ENCODE peak calls at places on chromosomes 16 and 17, in seven cellular contexts. I is endothelial cell, D is IMR-90, J is uterus, Y is MM.1S, G is choroid plexus epithelial cell, Q is cardiac muscle cell. L is an unnamed sample.

GRCh38 chr17:9192010-9192409 is 170.7 kb downstream of the NTN1 start:
- DNase-seq in I (no peak), D (peak), J (no peak), Y (no peak), G (peak), Q (no peak), L (no peak)

GRCh38 chr16:3020604-3021448 is 658 bp downstream of the TNFRSF12A start:
- DNase-seq in I (no peak), D (peak), J (peak), Y (peak), G (peak), Q (peak), L (peak)

GRCh38 chr17:19702231-19702641 is 14.1 kb downstream of the SLC47A2 start:
- DNase-seq in I (no peak), D (no peak), J (no peak), Y (no peak), G (no peak), Q (no peak), L (no peak)

GRCh38 chr16:28990375-28991040 is 5.7 kb downstream of the LAT start:
- DNase-seq in I (no peak), D (no peak), J (no peak), Y (no peak), G (no peak), Q (no peak), L (no peak)

GRCh38 chr17:32452281-32452680 is 8.0 kb downstream of the PSMD11 start:
- DNase-seq in I (no peak), D (peak), J (no peak), Y (no peak), G (no peak), Q (no peak), L (no peak)

GRCh38 chr16:81486555-81487061 is 42.0 kb downstream of the CMIP start:
- DNase-seq in I (no peak), D (peak), J (peak), Y (no peak), G (peak), Q (no peak), L (no peak)

GRCh38 chr16:51450913-51451312 is 299.8 kb upstream of the SALL1 start:
- DNase-seq in I (no peak), D (no peak), J (no peak), Y (no peak), G (no peak), Q (no peak), L (no peak)

GRCh38 chr16:19118938-19119431 is 5.2 kb downstream of the ITPRIPL2 start:
- DNase-seq in I (no peak), D (peak), J (peak), Y (no peak), G (peak), Q (no peak), L (no peak)

GRCh38 chr16:9364721-9365693 is 273.6 kb downstream of the HAPSTR1 start:
- DNase-seq in I (no peak), D (no peak), J (peak), Y (no peak), G (no peak), Q (no peak), L (no peak)

GRCh38 chr17:77184474-77184873 is 43.7 kb downstream of the SEC14L1 start:
- DNase-seq in I (no peak), D (no peak), J (no peak), Y (no peak), G (peak), Q (no peak), L (no peak)

DNA sequence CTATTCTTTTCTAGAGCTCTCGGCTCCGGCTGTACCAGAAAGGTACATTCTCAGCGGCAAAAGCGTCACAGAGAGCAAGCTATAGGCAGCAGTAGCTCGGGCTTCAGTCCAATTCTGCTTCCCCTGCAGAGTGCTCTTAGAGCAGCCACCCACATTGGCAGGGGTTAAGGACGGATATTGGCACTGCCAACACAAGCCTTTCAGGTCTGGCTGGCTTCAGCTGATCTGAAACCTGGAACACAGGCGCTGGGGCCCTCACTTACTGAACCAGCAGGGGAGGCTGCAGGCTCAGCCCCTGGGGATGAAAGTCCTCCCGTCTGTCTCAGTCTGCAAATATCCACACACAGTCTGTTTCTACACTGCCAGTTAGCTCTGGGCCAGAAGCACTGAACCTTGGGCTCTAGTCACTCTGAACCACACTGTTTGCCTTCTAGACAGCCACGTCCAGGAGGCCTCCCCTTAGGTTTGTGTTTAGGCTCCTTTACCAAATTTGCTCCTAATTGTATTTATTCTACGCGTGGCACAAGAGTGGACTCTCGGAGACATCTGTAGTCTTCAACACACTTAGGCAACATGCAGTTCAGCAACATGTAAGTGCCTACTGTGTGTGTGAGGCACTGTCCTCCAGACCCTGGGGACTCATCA is 40.1 kb downstream of the HIC1 start:
- DNase-seq in I (no peak), D (peak), J (peak), Y (no peak), G (peak), Q (peak), L (no peak)
- TF ChIP-seq CTCF in I (no peak), D (peak), J (peak), Y (peak), G (peak), Q (peak), L (no peak)

GRCh38 chr17:48104440-48104839 is 3.1 kb upstream of the SNX11 start:
- DNase-seq in I (no peak), D (no peak), J (no peak), Y (no peak), G (no peak), Q (no peak), L (no peak)

GRCh38 chr17:48106802-48107136 is 797 bp upstream of the SNX11 start:
- DNase-seq in I (no peak), D (no peak), J (no peak), Y (no peak), G (no peak), Q (no peak), L (no peak)

GRCh38 chr17:48110722-48111121 is 3.2 kb downstream of the SNX11 start:
- DNase-seq in I (no peak), D (no peak), J (no peak), Y (no peak), G (no peak), Q (no peak), L (no peak)

GRCh38 chr17:48103379-48103715 is 2.1 kb upstream of the CBX1 start:
- DNase-seq in I (no peak), D (no peak), J (no peak), Y (no peak), G (no peak), Q (no peak), L (no peak)

DNA sequence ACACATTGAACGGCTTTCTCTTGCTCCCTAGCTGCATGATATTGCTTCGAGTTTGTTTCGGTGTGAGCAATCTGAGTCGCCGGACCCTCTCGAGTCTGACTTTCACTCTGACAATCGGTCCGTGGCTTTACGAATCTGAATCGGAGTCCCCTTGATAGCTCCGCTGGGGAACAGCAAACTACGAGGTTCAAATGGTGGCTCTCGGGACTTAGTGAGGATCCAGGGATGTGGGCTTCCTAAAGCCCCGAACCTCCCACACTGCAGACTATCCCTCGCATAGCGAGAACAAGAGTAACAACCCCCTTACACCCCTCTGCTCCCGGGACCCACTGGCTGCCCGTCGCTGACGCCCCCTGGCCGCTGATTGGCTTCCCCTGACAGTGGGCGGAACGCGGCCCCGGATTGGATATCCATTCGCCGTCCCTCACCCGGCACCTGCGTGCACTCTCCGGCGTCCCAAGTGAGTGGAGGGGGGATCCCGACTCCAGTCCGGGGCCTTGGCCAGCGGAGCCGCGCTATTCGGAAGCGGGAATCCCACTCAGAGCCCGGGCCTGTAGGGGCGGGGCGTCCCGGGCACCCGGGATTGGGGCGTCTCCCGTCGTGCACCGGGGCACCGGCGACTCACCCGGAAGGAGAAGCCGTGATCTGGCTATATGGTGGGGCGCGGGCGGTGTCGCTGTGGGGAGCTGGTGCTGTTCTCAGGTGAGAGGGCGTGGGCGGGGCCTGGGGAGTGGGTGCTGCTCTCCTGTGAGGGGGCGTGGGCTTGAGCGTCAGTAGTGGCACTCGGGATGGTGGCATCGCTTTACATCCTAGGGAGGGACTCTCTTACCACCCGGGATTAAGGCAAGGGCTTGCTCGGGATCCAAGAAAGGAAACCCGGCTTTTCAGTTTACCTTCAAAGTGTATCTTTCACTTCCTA is at the start of gene SNX11:
- DNase-seq in I (peak), D (peak), J (peak), Y (peak), G (peak), Q (peak), L (peak)
- TF ChIP-seq CTCF in I (no peak), D (peak), J (peak), Y (peak), G (no peak), Q (no peak), L (no peak)

GRCh38 chr17:65851965-65852736 is 290.7 kb upstream of the AXIN2 start:
- DNase-seq in I (no peak), D (no peak), J (no peak), Y (no peak), G (no peak), Q (no peak), L (no peak)

GRCh38 chr17:65850486-65850885 is 289.0 kb upstream of the AXIN2 start:
- DNase-seq in I (no peak), D (peak), J (no peak), Y (no peak), G (peak), Q (no peak), L (no peak)

DNA sequence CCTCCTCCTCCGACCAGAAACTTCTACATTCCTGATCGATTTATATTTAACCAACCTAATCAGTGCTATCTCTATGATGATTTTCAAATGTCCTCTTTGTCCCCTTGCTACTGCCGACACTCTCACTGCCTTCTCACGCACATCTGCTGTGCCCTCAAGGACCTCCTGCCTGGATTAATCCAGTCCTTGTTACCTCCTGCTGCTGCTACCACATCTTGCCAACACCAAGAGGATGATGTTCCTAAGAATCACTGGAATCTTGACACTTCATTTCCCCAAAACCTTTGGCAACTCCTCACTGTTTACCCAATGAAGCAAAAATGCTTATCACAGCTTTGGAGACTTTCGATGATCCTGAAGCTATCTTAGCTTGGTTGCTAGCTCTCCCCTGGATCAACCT is 287.3 kb upstream of the AXIN2 start:
- DNase-seq in I (no peak), D (no peak), J (no peak), Y (no peak), G (no peak), Q (no peak), L (no peak)
- TF ChIP-seq CTCF in I (no peak), D (no peak), J (no peak), Y (no peak), G (no peak), Q (no peak), L (no peak)

GRCh38 chr17:7614422-7615264 is at the start of gene FXR2:
- DNase-seq in I (peak), D (peak), J (peak), Y (peak), G (peak), Q (peak), L (peak)
- TF ChIP-seq CTCF in I (peak), D (peak), J (peak), Y (peak), G (peak), Q (peak), L (peak)

DNA sequence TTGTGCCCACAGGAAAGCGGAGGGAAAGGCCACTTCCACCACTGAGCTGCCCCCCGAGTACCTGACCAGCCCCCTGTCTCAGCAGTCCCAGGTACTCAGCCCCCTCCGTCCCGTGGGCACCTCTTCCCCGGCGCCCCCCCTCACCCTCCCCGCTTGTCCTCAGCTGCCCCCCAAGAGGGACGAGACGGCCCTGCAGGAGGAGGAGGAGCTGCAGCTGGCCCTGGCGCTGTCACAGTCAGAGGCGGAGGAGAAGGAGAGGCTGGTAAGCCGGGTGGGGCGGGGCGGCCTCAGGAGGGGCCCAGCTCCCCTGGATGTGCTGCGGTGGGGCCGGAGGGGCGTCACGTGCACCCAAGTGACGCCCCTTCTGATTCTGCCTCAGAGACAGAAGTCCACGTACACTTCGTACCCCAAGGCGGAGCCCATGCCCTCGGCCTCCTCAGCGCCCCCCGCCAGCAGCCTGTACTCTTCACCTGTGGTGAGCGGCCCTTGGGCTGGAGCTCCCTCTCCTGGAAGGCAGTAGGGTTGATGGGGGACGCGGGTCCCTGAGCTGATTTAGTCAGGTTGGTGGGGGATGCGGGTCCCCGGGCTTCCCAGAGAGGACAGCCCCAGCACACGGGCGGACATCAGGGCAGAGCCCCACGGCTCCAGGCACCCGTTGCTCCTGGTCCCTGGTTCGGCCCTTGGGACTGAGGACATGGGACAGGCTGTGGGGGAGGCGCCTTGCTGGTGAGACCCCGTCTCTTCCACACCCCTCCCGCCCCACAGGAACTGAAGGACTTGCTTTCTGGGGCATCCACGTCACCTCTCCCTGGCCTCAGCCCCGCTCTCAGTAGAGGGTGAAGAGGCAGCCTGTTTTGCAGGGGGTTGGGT is 9.4 kb upstream of the MRPL12 start:
- DNase-seq in I (no peak), D (no peak), J (no peak), Y (no peak), G (no peak), Q (no peak), L (no peak)
- TF ChIP-seq CTCF in I (no peak), D (no peak), J (no peak), Y (no peak), G (peak), Q (no peak), L (no peak)

GRCh38 chr17:35514561-35514960 is 22.9 kb downstream of the SLFN12L start:
- DNase-seq in I (no peak), D (no peak), J (no peak), Y (no peak), G (no peak), Q (no peak), L (no peak)
- TF ChIP-seq CTCF in I (no peak), D (no peak), J (no peak), Y (no peak), G (no peak), Q (no peak), L (no peak)

DNA sequence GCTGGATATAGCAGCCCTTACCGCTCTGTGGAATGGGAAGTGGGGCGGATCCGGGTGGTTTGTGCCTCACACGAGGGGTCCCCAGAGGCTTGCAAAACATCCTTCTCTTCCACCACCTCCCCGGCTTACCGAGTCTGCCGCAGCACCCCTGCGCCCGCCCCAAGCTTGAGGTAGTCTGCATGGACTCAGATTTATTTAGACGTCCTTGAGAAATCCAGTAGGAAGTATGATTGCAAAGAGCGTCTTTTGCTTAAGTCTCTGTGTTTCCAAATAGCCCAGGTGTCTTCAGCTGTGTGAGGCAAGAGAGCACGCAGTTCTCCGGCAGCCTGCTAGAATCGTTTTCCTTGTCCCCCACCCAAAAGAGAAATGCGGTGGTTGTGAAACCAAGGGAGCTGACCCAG is 2.4 kb downstream of the KIAA0513 start:
- DNase-seq in I (no peak), D (peak), J (peak), Y (no peak), G (no peak), Q (no peak), L (no peak)
- TF ChIP-seq CTCF in I (no peak), D (no peak), J (no peak), Y (no peak), G (no peak), Q (no peak), L (no peak)

GRCh38 chr16:70808371-70808770 is 7.4 kb upstream of the VAC14 start:
- DNase-seq in I (no peak), D (no peak), J (no peak), Y (no peak), G (no peak), Q (no peak), L (no peak)
- TF ChIP-seq CTCF in I (no peak), D (no peak), J (no peak), Y (peak), G (peak), Q (no peak), L (no peak)